ENCODE peak calls at places on chromosomes 4 and X, in five cellular contexts. J is CD8-positive, alpha-beta memory T cell; X is fibroblast of lung; V is PC-3; I is tibial nerve. S is an unnamed sample.

GRCh38 chr4:83552924-83553323 is 17.0 kb downstream of the GPAT3 start:
- DNase-seq in X (peak; percentile 90), I (no peak), J (no peak), V (peak; percentile 77), S (no peak)

GRCh38 chr4:73864365-73864764 is 4.8 kb upstream of the CXCL1 start:
- DNase-seq in I (no peak), J (no peak), V (peak; percentile 73), X (no peak), S (no peak)

GRCh38 chrX:135484636-135485289 is 35.7 kb upstream of the INTS6L start:
- DNase-seq in X (peak; percentile 55), V (peak; percentile 55), J (no peak), I (peak; percentile 5), S (peak; percentile 44)

GRCh38 chr4:73711989-73712388 is 28.4 kb upstream of the CXCL8 start:
- DNase-seq in I (no peak), V (no peak), X (no peak), J (no peak), S (no peak)

GRCh38 chr4:24470681-24471622 is 113.4 kb downstream of the DHX15 start:
- DNase-seq in J (no peak), I (peak; percentile 35), V (peak; percentile 7), X (peak; percentile 64), S (no peak)

GRCh38 chr4:90425893-90426292 is 298.7 kb downstream of the CCSER1 start:
- DNase-seq in I (no peak), V (no peak), X (peak; percentile 40), J (no peak), S (no peak)

GRCh38 chrX:45843518-45843917 is 642.8 kb upstream of the DIPK2B start:
- DNase-seq in X (no peak), I (no peak), J (no peak), V (peak; percentile 45), S (peak; percentile 30)

GRCh38 chrX:63503541-63503940 is 152.4 kb upstream of the SPIN4 start:
- DNase-seq in J (no peak), V (peak; percentile 35), X (peak; percentile 62), I (no peak), S (no peak)

GRCh38 chrX:151416521-151417048 is 19.6 kb downstream of the VMA21 start:
- DNase-seq in V (no peak), X (no peak), I (no peak), J (no peak), S (no peak)

GRCh38 chr4:2930821-2931764 is 32.1 kb downstream of the NOP14 start:
- DNase-seq in J (no peak), X (no peak), I (no peak), V (no peak), S (no peak)

GRCh38 chr4:2930135-2930805 is 32.9 kb downstream of the NOP14 start:
- DNase-seq in V (no peak), I (no peak), X (no peak), J (no peak), S (no peak)

GRCh38 chr4:2927696-2928075 is 35.5 kb downstream of the NOP14 start:
- DNase-seq in V (no peak), X (no peak), J (no peak), I (no peak), S (no peak)

GRCh38 chr4:2928242-2929155 is 34.7 kb downstream of the NOP14 start:
- DNase-seq in X (no peak), I (no peak), V (no peak), J (no peak), S (no peak)

DNA sequence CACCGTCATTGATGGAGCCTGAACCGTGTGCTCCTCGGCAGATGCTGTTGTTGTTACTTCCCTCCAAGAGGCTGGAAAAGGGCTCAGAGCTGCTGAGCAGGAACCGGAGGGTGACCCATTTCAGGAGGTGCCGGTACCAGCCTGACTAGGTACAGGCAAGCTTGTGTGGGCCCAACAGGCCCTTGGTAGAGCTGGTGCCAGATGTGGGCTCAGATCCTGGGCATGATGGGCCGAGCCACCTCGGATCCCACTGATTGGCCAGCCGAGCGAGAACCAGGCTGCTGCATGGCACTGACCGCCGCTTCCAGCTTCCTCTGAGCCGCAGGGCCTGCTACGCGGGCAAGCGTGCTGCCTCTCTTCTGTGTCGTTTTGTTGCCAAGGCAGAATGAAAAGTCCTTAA is 33.7 kb downstream of the NOP14 start:
- DNase-seq in X (no peak), V (no peak), J (no peak), I (no peak), S (no peak)
- H3K4me1 ChIP-seq in X (peaks cover 4% of the 10 kb centered on the region), V (peaks cover 11% of the 10 kb centered on the region), J (peaks cover 29% of the 10 kb centered on the region), I (no peaks in the 10 kb centered on the region), S (peaks cover 27% of the 10 kb centered on the region)

DNA sequence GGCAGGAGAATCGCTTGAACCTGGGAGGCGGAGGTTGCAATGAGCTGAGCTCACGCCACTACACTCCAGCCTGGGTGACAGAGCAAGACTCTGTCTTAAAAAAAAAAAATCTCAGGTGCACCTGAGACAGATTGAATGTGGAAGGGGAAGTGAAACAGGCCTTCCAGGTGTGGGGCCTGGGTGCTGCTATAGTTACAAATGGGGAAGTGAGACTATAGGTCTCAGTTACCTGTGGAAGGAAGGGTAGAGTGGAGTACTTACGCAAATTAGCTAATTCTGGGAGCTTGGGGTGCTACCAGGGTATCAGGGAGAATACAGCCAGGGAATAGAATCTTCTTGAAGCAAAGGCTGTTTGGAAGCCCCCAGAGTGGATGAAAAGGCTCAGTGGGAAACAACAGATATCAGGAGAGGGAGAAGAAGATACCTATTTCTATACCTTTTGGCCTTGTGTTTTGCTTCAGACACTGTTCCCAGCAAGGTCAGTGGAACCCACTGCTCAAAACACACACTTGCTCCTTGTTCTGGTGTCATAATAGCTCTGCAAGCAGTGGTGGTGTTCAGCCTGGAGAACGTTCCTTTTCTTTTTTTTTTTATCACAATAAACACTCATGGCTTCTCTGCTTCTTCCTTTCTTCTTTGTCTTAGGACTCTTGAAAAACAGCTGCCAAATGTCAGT is 7.0 kb downstream of the CD38 start:
- DNase-seq in J (no peak), I (no peak), X (no peak), V (no peak), S (no peak)
- H3K36me3 ChIP-seq in J (no peaks in the 10 kb centered on the region), I (no peaks in the 10 kb centered on the region), X (no peaks in the 10 kb centered on the region), V (no peaks in the 10 kb centered on the region), S (no peaks in the 10 kb centered on the region)

GRCh38 chr4:67576538-67576937 is 18.0 kb downstream of the STAP1 start:
- DNase-seq in I (no peak), J (no peak), X (no peak), V (no peak), S (no peak)

GRCh38 chr4:67573193-67573592 is 14.7 kb downstream of the STAP1 start:
- DNase-seq in J (no peak), V (no peak), I (no peak), X (no peak), S (no peak)

GRCh38 chr4:67571975-67572374 is 13.4 kb downstream of the STAP1 start:
- DNase-seq in J (no peak), X (no peak), I (no peak), V (no peak), S (no peak)

GRCh38 chr4:67575232-67575888 is 16.8 kb downstream of the STAP1 start:
- DNase-seq in I (no peak), J (no peak), V (no peak), X (no peak), S (peak; percentile 74)

DNA sequence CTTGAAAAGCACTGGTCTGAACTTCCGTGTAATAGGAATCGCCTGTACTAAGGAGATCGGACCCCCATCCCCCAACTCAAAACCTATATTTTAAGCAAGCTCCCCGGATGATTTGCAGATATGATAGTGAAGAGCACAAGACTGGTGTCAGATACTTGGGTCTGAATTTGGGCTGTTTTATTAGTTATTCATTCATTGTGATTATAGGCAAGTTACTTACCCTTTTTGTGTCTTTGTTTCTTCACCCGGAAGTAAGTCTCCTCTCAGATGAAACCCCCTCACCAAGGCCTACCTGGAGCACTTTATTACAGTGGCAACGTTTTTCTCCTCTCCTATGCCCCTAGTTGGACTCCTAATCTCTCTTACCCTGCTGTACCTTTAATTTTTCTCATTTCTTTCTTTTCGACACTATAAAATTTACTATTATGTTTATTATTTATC is 17.4 kb downstream of the STAP1 start:
- DNase-seq in I (no peak), X (no peak), J (no peak), V (no peak), S (no peak)
- H3K4me1 ChIP-seq in I (no peaks in the 10 kb centered on the region), X (no peaks in the 10 kb centered on the region), J (peaks cover 29% of the 10 kb centered on the region), V (no peaks in the 10 kb centered on the region), S (peaks cover 19% of the 10 kb centered on the region)

DNA sequence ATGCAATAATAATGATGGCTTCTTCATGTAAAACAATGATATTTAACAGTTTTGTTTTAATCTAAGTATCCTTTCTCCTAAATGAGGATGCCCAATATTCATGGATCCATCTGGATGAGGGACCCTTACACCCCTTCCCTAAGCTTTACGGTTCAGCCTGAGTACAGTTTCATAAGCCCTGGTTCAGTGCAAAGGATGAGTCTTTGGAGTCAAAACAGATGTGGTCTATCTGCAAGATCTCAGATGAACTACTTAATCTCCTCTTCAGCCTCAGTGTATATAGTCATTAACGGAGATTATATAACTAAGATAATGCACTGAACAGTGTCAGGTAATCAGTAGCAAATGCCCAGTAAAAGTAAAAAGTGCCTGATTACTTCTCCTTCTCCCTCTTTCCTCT is 22.1 kb downstream of the ANXA5 start:
- DNase-seq in J (no peak), V (no peak), I (no peak), X (no peak), S (no peak)
- H3K36me3 ChIP-seq in J (peaks cover 6% of the 10 kb centered on the region), V (peaks cover 74% of the 10 kb centered on the region), I (no peaks in the 10 kb centered on the region), X (peaks cover 18% of the 10 kb centered on the region), S (peaks cover 61% of the 10 kb centered on the region)

GRCh38 chr4:168608771-168609170 is 111.9 kb downstream of the PALLD start:
- DNase-seq in J (no peak), X (no peak), I (no peak), V (no peak), S (no peak)
- H3K4me1 ChIP-seq in J (no peaks in the 10 kb centered on the region), X (peaks cover 14% of the 10 kb centered on the region), I (no peaks in the 10 kb centered on the region), V (peaks cover 51% of the 10 kb centered on the region), S (no peaks in the 10 kb centered on the region)

GRCh38 chr4:173208420-173208819 is 39.8 kb downstream of the GALNT7 start:
- DNase-seq in V (no peak), X (no peak), J (no peak), I (no peak), S (no peak)
- H3K36me3 ChIP-seq in V (no peaks in the 10 kb centered on the region), X (no peaks in the 10 kb centered on the region), J (no peaks in the 10 kb centered on the region), I (no peaks in the 10 kb centered on the region), S (no peaks in the 10 kb centered on the region)

GRCh38 chrX:71623714-71624113 is 5.4 kb upstream of the CXCR3 start:
- DNase-seq in J (no peak), X (no peak), V (no peak), I (no peak), S (peak; percentile 51)

GRCh38 chrX:71627588-71628404 is 9.5 kb upstream of the CXCR3 start:
- DNase-seq in I (no peak), X (no peak), V (no peak), J (no peak), S (no peak)

GRCh38 chrX:71629467-71629866 is 11.2 kb upstream of the CXCR3 start:
- DNase-seq in X (no peak), J (no peak), I (no peak), V (no peak), S (no peak)

GRCh38 chrX:71625471-71625870 is 7.2 kb upstream of the CXCR3 start:
- DNase-seq in X (no peak), I (no peak), J (no peak), V (no peak), S (no peak)

GRCh38 chrX:71626576-71626975 is 8.3 kb upstream of the CXCR3 start:
- DNase-seq in I (no peak), X (no peak), J (no peak), V (no peak), S (no peak)
- H3K4me1 ChIP-seq in I (no peaks in the 10 kb centered on the region), X (peaks cover 3% of the 10 kb centered on the region), J (peaks cover 32% of the 10 kb centered on the region), V (peaks cover 13% of the 10 kb centered on the region), S (peaks cover 26% of the 10 kb centered on the region)